ENCODE peak calls at places on chromosomes 16 and 17, in eight cellular contexts. Y, I, G, V, T, Q, R and A are unnamed samples.

GRCh38 chr16:838741-839140 is 38.2 kb upstream of the GNG13 start:
- DNase-seq in Y (no peak), I (no peak), G (no peak), V (no peak), T (no peak), Q (no peak), R (no peak), A (no peak)

GRCh38 chr16:27326738-27327585 is 13.2 kb downstream of the IL4R start:
- DNase-seq in Y (peak; percentile 23), I (no peak), G (peak; percentile 50), V (peak; percentile 70), T (peak; percentile 39), Q (peak; percentile 94), R (peak; percentile 95), A (no peak)

GRCh38 chr17:73043686-73044581 is 48.6 kb downstream of the SLC39A11 start:
- DNase-seq in Y (no peak), I (no peak), G (no peak), V (no peak), T (no peak), Q (peak; percentile 47), R (peak; percentile 31), A (no peak)

GRCh38 chr17:246226-246625 is 64.8 kb upstream of the DOC2B start:
- DNase-seq in Y (no peak), I (no peak), G (no peak), V (no peak), T (no peak), Q (no peak), R (no peak), A (no peak)

GRCh38 chr16:997440-998051 is 16.0 kb downstream of the SOX8 start:
- DNase-seq in Y (peak; percentile 41), I (no peak), G (peak; percentile 74), V (peak; percentile 60), T (no peak), Q (peak; percentile 73), R (peak; percentile 85), A (no peak)

GRCh38 chr17:7222972-7223292 is 3.2 kb downstream of the ACADVL start:
- DNase-seq in Y (no peak), I (no peak), G (no peak), V (no peak), T (no peak), Q (no peak), R (no peak), A (no peak)

GRCh38 chr16:81537721-81538561 is 93.3 kb downstream of the CMIP start:
- DNase-seq in Y (no peak), I (no peak), G (no peak), V (no peak), T (no peak), Q (no peak), R (no peak), A (no peak)

GRCh38 chr17:51354908-51355307 is 94.6 kb downstream of the UTP18 start:
- DNase-seq in Y (no peak), I (no peak), G (no peak), V (no peak), T (no peak), Q (no peak), R (no peak), A (peak; percentile 48)

GRCh38 chr16:2841606-2842339 is 11.7 kb downstream of the ZG16B start:
- DNase-seq in Y (no peak), I (no peak), G (no peak), V (no peak), T (no peak), Q (no peak), R (no peak), A (no peak)

GRCh38 chr17:40568074-40568836 is 3.0 kb upstream of the CCR7 start:
- DNase-seq in Y (no peak), I (no peak), G (no peak), V (no peak), T (no peak), Q (no peak), R (no peak), A (no peak)

GRCh38 chr17:17985555-17985954 is 12.9 kb downstream of the DRC3 start:
- DNase-seq in Y (no peak), I (no peak), G (no peak), V (no peak), T (no peak), Q (no peak), R (no peak), A (no peak)

GRCh38 chr16:28609631-28610594 is at the start of gene SULT1A1:
- DNase-seq in Y (no peak), I (no peak), G (no peak), V (no peak), T (no peak), Q (no peak), R (no peak), A (no peak)

GRCh38 chr17:68572138-68572842 is 28.9 kb downstream of the FAM20A start:
- DNase-seq in Y (no peak), I (no peak), G (no peak), V (no peak), T (no peak), Q (no peak), R (no peak), A (no peak)

GRCh38 chr17:75876938-75877751 is 1.2 kb downstream of the TRIM47 start:
- DNase-seq in Y (no peak), I (peak; percentile 43), G (no peak), V (peak; percentile 49), T (peak; percentile 84), Q (peak; percentile 97), R (peak; percentile 91), A (no peak)

GRCh38 chr16:65624696-65625095 is 502.8 kb upstream of the CDH11 start:
- DNase-seq in Y (no peak), I (no peak), G (no peak), V (no peak), T (no peak), Q (no peak), R (no peak), A (no peak)

GRCh38 chr16:10539256-10539655 is 41.1 kb downstream of the EMP2 start:
- DNase-seq in Y (no peak), I (no peak), G (no peak), V (no peak), T (no peak), Q (no peak), R (no peak), A (no peak)

GRCh38 chr16:50797456-50797855 is 55.6 kb downstream of the CYLD start:
- DNase-seq in Y (no peak), I (no peak), G (no peak), V (no peak), T (no peak), Q (peak; percentile 50), R (no peak), A (no peak)

GRCh38 chr17:10265100-10265810 is 66.8 kb upstream of the GAS7 start:
- DNase-seq in Y (no peak), I (no peak), G (no peak), V (no peak), T (no peak), Q (peak; percentile 9), R (no peak), A (no peak)

GRCh38 chr16:16139806-16140205 is 83.5 kb downstream of the ABCC6 start:
- DNase-seq in Y (no peak), I (no peak), G (no peak), V (no peak), T (no peak), Q (no peak), R (no peak), A (no peak)

GRCh38 chr16:68289621-68290329 is 21.0 kb downstream of the SLC7A6OS start:
- DNase-seq in Y (no peak), I (no peak), G (no peak), V (peak; percentile 70), T (no peak), Q (peak; percentile 60), R (no peak), A (no peak)

GRCh38 chr16:54282202-54282922 is 4.2 kb downstream of the IRX3 start:
- DNase-seq in Y (no peak), I (no peak), G (peak; percentile 80), V (no peak), T (no peak), Q (peak; percentile 11), R (no peak), A (no peak)

GRCh38 chr17:8466466-8466865 is 30.8 kb downstream of the NDEL1 start:
- DNase-seq in Y (no peak), I (no peak), G (no peak), V (no peak), T (no peak), Q (peak; percentile 14), R (peak; percentile 29), A (no peak)

GRCh38 chr16:57226701-57227621 is 18.1 kb upstream of the ARL2BP start:
- DNase-seq in Y (no peak), I (no peak), G (no peak), V (no peak), T (no peak), Q (peak; percentile 24), R (no peak), A (no peak)

GRCh38 chr17:19343671-19344151 is 18.8 kb downstream of the B9D1 start:
- DNase-seq in Y (no peak), I (no peak), G (no peak), V (no peak), T (no peak), Q (no peak), R (no peak), A (no peak)

GRCh38 chr16:13171313-13171712 is 269.9 kb downstream of the SHISA9 start:
- DNase-seq in Y (no peak), I (no peak), G (no peak), V (no peak), T (no peak), Q (no peak), R (no peak), A (no peak)

GRCh38 chr17:67262420-67262819 is 17.4 kb upstream of the HELZ start:
- DNase-seq in Y (no peak), I (no peak), G (no peak), V (no peak), T (no peak), Q (no peak), R (no peak), A (no peak)

GRCh38 chr16:71637398-71637797 is 11.4 kb downstream of the MARVELD3 start:
- DNase-seq in Y (no peak), I (no peak), G (no peak), V (no peak), T (no peak), Q (no peak), R (peak; percentile 71), A (no peak)

GRCh38 chr16:86609115-86609514 is 30.8 kb downstream of the FOXL1 start:
- DNase-seq in Y (no peak), I (no peak), G (no peak), V (no peak), T (no peak), Q (peak; percentile 99), R (peak; percentile 88), A (no peak)

GRCh38 chr17:65559483-65559801 is 2.0 kb downstream of the AXIN2 start:
- DNase-seq in Y (no peak), I (no peak), G (no peak), V (no peak), T (no peak), Q (no peak), R (peak; percentile 51), A (no peak)

GRCh38 chr16:85028638-85029412 is 1.2 kb downstream of the KIAA0513 start:
- DNase-seq in Y (peak; percentile 76), I (no peak), G (no peak), V (peak; percentile 80), T (no peak), Q (peak; percentile 47), R (no peak), A (no peak)

GRCh38 chr17:79991140-79991923 is 44.3 kb downstream of the TBC1D16 start:
- DNase-seq in Y (peak; percentile 74), I (peak; percentile 72), G (peak; percentile 79), V (peak; percentile 91), T (peak; percentile 45), Q (peak; percentile 78), R (peak; percentile 95), A (peak; percentile 38)

GRCh38 chr16:57754354-57755060 is 18.9 kb downstream of the KATNB1 start:
- DNase-seq in Y (no peak), I (no peak), G (no peak), V (no peak), T (no peak), Q (no peak), R (no peak), A (no peak)

GRCh38 chr16:57028086-57028485 is 38.7 kb downstream of the NLRC5 start:
- DNase-seq in Y (no peak), I (no peak), G (no peak), V (no peak), T (no peak), Q (no peak), R (no peak), A (no peak)

GRCh38 chr17:79993390-79994221 is 42.1 kb downstream of the TBC1D16 start:
- DNase-seq in Y (no peak), I (peak; percentile 86), G (no peak), V (peak; percentile 70), T (no peak), Q (peak; percentile 82), R (no peak), A (no peak)